ENCODE peak calls at places on chromosomes 7 and 10, in nine cellular contexts. C is CD8-positive, alpha-beta memory T cell; W is psoas muscle; U is hepatocyte; S is neural progenitor cell; K is OCI-LY7; P is fibroblast of lung; B is naive thymus-derived CD4-positive, alpha-beta T cell; O is CD4-positive, CD25-positive, alpha-beta regulatory T cell. F is an unnamed sample. For H3K4me1, the result is how much of the 10 kb centered on the place peaks cover.

GRCh38 chr10:100009793-100010676 is at the start of gene DNMBP:
- DNase-seq in C (peak), O (peak), S (peak), U (peak), K (peak), P (peak), B (peak), W (peak), F (peak)

GRCh38 chr7:26787696-26788095 is 76.7 kb downstream of the SKAP2 start:
- DNase-seq in U (no peak), W (no peak), O (no peak), S (no peak), B (no peak), P (no peak), C (no peak), K (no peak), F (no peak)

GRCh38 chr10:80411267-80411668 is 2.9 kb downstream of the PRXL2A start:
- DNase-seq in S (no peak), C (no peak), B (no peak), U (peak), W (peak), K (no peak), O (no peak), P (no peak), F (no peak)

GRCh38 chr7:158123214-158123613 is 464.4 kb downstream of the PTPRN2 start:
- DNase-seq in P (no peak), B (no peak), O (no peak), W (no peak), U (no peak), C (no peak), K (no peak), S (no peak), F (no peak)

GRCh38 chr10:102799691-102800435 is 37.4 kb downstream of the CYP17A1 start:
- DNase-seq in P (no peak), B (no peak), U (no peak), C (no peak), O (no peak), W (peak), K (no peak), S (no peak), F (peak)

GRCh38 chr7:158650821-158651225 is 53.8 kb downstream of the NCAPG2 start:
- DNase-seq in O (no peak), C (no peak), U (no peak), B (no peak), P (peak), W (no peak), S (no peak), K (no peak), F (no peak)

GRCh38 chr7:10767771-10768170 is 205.9 kb upstream of the PHF14 start:
- DNase-seq in P (no peak), C (no peak), S (no peak), W (no peak), K (no peak), B (no peak), O (no peak), U (no peak), F (no peak)

GRCh38 chr10:116026315-116026714 is 246.7 kb downstream of the GFRA1 start:
- DNase-seq in C (no peak), S (peak), K (no peak), B (no peak), O (no peak), P (no peak), W (no peak), U (no peak), F (no peak)

DNA sequence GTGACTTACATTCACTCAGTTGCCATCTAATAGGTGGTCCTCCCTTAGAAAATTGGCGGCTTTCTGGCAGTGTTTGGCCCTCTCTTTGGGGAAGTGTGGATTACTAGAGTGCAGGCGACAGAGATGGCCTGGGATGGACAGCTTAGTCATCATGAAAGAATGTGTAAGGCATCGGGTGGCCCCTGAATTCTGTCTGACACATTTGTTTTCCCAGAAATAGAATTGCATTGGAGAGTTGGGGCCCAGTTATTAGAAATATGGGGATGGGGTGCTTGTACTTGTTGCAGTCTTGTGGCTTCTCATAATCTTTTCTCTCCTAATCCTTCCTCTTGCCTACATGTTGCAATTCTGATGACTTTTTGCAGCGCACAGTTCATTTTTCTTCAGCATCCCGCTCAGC is 13.8 kb downstream of the TCF7L2 start:
- DNase-seq in U (peak), O (no peak), C (no peak), B (no peak), P (peak), S (no peak), K (no peak), W (no peak), F (no peak)
- H3K4me1 ChIP-seq in U (half or more), O (under half), C (under half), B (under half), P (under half), S (half or more), K (under half), W (under half), F (under half)

GRCh38 chr10:79074732-79075131 is 6.0 kb downstream of the ZMIZ1 start:
- DNase-seq in S (peak), B (no peak), P (no peak), U (no peak), W (no peak), O (no peak), K (no peak), C (no peak), F (no peak)
- H3K4me1 ChIP-seq in S (under half), B (under half), P (half or more), U (half or more), W (half or more), O (under half), K (under half), C (under half), F (half or more)

GRCh38 chr7:15822123-15822495 is 135.6 kb upstream of the MEOX2 start:
- DNase-seq in S (no peak), K (no peak), P (no peak), U (no peak), C (no peak), O (no peak), W (no peak), B (no peak), F (no peak)
- H3K4me1 ChIP-seq in S (under half), K (under half), P (under half), U (under half), C (under half), O (under half), W (under half), B (under half), F (under half)

GRCh38 chr7:127897704-127898454 is 133.4 kb downstream of the LRRC4 start:
- DNase-seq in S (no peak), U (no peak), K (no peak), O (no peak), W (no peak), C (no peak), B (no peak), P (no peak), F (no peak)
- H3K4me1 ChIP-seq in S (half or more), U (under half), K (under half), O (under half), W (under half), C (under half), B (under half), P (under half), F (under half)

GRCh38 chr7:35379481-35379880 is 125.6 kb upstream of the TBX20 start:
- DNase-seq in B (no peak), K (no peak), O (no peak), P (no peak), U (no peak), S (no peak), W (no peak), C (no peak), F (no peak)

GRCh38 chr7:35370694-35371093 is 116.8 kb upstream of the TBX20 start:
- DNase-seq in U (no peak), O (no peak), S (peak), B (no peak), W (no peak), K (no peak), C (no peak), P (no peak), F (no peak)

GRCh38 chr7:35371221-35371620 is 117.3 kb upstream of the TBX20 start:
- DNase-seq in U (no peak), W (no peak), K (no peak), O (no peak), C (no peak), S (no peak), P (no peak), B (no peak), F (no peak)

GRCh38 chr7:35374858-35375257 is 121.0 kb upstream of the TBX20 start:
- DNase-seq in K (no peak), B (no peak), P (no peak), C (no peak), W (no peak), S (no peak), O (no peak), U (peak), F (no peak)

GRCh38 chr7:35375516-35375915 is 121.6 kb upstream of the TBX20 start:
- DNase-seq in B (no peak), O (no peak), K (no peak), S (no peak), W (no peak), C (no peak), U (no peak), P (no peak), F (no peak)
- H3K4me1 ChIP-seq in B (under half), O (under half), K (under half), S (under half), W (under half), C (under half), U (under half), P (under half), F (under half)

GRCh38 chr10:69460576-69461242 is 9.4 kb downstream of the TSPAN15 start:
- DNase-seq in U (no peak), K (no peak), O (no peak), C (no peak), B (no peak), S (no peak), P (no peak), W (no peak), F (no peak)

GRCh38 chr10:69459101-69459805 is 8.0 kb downstream of the TSPAN15 start:
- DNase-seq in K (no peak), B (no peak), S (no peak), U (no peak), C (no peak), O (no peak), P (no peak), W (no peak), F (no peak)

GRCh38 chr10:69459893-69460575 is 8.8 kb downstream of the TSPAN15 start:
- DNase-seq in S (no peak), P (no peak), K (no peak), O (no peak), W (no peak), B (no peak), U (no peak), C (no peak), F (no peak)

GRCh38 chr10:69463886-69464285 is 12.6 kb downstream of the TSPAN15 start:
- DNase-seq in O (no peak), C (no peak), S (no peak), W (no peak), P (no peak), K (no peak), U (no peak), B (no peak), F (no peak)

DNA sequence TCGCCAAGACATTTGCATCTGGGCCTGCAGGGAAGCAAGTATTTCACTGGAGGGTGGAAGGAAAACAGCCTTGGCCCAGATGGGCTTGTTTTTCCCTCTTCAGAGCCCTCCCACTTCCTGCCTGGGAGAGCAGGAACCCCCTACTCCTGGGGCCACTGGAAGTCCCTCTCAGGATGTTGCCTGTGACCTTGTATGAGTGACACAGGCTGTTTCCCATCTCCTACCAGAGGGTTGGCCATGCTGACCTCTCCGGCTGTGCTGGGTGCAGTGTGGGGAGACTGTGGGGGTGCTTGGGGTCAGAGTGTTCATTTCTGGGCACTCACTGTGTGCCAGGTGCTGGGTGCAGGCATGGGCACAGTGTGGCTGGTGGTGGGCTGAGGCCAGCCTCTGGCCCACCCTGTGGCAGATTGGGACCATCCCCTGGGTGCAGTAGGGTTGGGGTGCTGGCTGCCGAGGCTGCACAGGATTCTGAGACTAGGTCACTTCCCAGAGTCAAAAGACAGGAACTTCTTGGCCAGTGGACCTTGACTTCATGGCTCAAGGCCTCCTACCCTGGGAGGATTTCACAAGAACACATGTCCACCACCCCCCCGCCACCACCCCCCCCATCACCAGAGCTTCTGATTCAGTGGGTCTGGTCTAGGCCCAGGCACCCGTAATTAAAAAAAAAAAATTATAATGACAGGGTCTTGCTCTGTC is 10.2 kb downstream of the TSPAN15 start:
- DNase-seq in S (no peak), P (no peak), K (no peak), U (no peak), W (no peak), B (no peak), O (no peak), C (no peak), F (no peak)
- H3K4me1 ChIP-seq in S (under half), P (under half), K (under half), U (under half), W (half or more), B (under half), O (under half), C (under half), F (under half)

GRCh38 chr10:34178756-34179155 is 636.3 kb downstream of the PARD3 start:
- DNase-seq in O (no peak), S (no peak), C (no peak), K (no peak), P (no peak), U (no peak), B (no peak), W (no peak), F (no peak)

GRCh38 chr10:34180749-34181148 is 634.3 kb downstream of the PARD3 start:
- DNase-seq in P (no peak), O (no peak), B (no peak), C (no peak), U (no peak), S (no peak), K (no peak), W (no peak), F (no peak)

GRCh38 chr10:34179280-34179679 is 635.8 kb downstream of the PARD3 start:
- DNase-seq in S (no peak), C (no peak), U (no peak), B (no peak), O (no peak), K (no peak), P (no peak), W (no peak), F (no peak)

GRCh38 chr10:34183397-34183796 is 631.7 kb downstream of the PARD3 start:
- DNase-seq in S (no peak), W (no peak), B (no peak), U (no peak), O (no peak), P (no peak), C (no peak), K (no peak), F (no peak)

DNA sequence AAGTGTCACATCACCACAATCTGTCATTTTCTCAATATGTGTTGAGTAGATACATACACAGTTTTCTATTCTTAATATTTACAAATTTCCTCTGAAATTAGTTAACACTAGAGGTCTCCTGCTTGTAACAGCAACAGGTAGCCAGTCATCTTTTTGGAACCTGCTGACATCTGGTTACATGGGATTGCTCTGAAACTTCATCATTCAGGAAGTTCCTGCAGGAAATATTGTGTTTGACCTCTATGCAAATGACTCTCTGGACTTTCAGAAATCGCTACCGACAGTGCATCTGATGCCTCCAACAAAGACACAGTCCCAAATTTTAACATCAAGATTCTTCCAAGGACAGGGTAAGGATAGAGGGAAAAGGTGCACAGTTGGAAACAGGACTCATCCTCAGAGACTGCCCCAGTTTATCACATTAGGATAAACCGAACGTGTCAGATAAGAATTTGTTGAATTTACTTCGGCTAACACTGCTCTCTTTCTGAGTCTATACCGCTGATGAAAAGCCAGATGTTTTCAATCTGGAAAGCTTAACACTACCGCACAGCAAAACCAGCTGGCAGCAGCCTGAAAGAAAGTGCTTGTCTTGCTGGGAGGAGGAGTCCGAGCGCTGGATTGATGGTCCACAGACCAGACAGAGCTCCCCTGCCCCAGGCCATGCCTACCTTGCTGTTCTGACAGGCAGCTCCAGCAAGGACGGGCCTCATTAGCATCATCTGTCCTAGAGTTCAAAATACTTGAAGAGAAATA is 633.4 kb downstream of the PARD3 start:
- DNase-seq in S (peak), P (peak), C (no peak), W (no peak), K (no peak), B (no peak), O (no peak), U (peak), F (peak)
- H3K4me1 ChIP-seq in S (half or more), P (under half), C (under half), W (under half), K (under half), B (under half), O (under half), U (under half), F (under half)